ENCODE peak calls at places on chromosomes 16 and 17, in ten cellular contexts. W is CD4-positive, alpha-beta T cell; F is esophagus squamous epithelium; J is tibial artery; H is mammary epithelial cell; D is cardiac muscle cell; M is dorsolateral prefrontal cortex; I is heart left ventricle; S is caudate nucleus; Y is A549. K is an unnamed sample.

GRCh38 chr16:35181422-35182030 is 1722.1 kb downstream of the TP53TG3F start:
- DNase-seq in Y (no peak), I (no peak), J (no peak), D (no peak), M (no peak), H (no peak), S (no peak), W (no peak), F (no peak), K (no peak)

GRCh38 chr16:54936979-54937672 is 6.5 kb downstream of the IRX5 start:
- DNase-seq in S (no peak), M (no peak), H (peak; percentile 82), Y (peak; percentile 54), F (no peak), D (peak; percentile 48), I (peak; percentile 61), J (no peak), W (no peak), K (no peak)

GRCh38 chr17:75504347-75505151 is 10.8 kb downstream of the CASKIN2 start:
- DNase-seq in I (no peak), W (peak; percentile 28), M (no peak), D (no peak), S (no peak), J (no peak), Y (peak; percentile 61), F (no peak), H (peak; percentile 13), K (no peak)

GRCh38 chr16:1535391-1536291 is 2.2 kb downstream of the TMEM204 start:
- DNase-seq in D (no peak), J (no peak), S (no peak), W (peak; percentile 28), I (no peak), F (no peak), H (no peak), Y (no peak), M (no peak), K (no peak)

GRCh38 chr16:29824589-29825144 is 4.4 kb downstream of the MVP start:
- DNase-seq in Y (peak; percentile 67), S (no peak), M (no peak), I (no peak), W (no peak), D (peak; percentile 66), H (peak; percentile 48), J (no peak), F (no peak), K (no peak)

GRCh38 chr16:1256874-1257322 is 1.0 kb downstream of the TPSD1 start:
- DNase-seq in S (no peak), H (no peak), I (no peak), W (no peak), F (no peak), Y (no peak), M (no peak), J (no peak), D (no peak), K (no peak)

GRCh38 chr17:77388384-77389306 is 247.9 kb downstream of the SEC14L1 start:
- DNase-seq in M (no peak), Y (no peak), F (no peak), I (peak; percentile 58), J (no peak), S (no peak), H (no peak), D (no peak), W (no peak), K (no peak)

GRCh38 chr17:73934696-73935095 is 268.8 kb upstream of the RPL38 start:
- DNase-seq in M (no peak), Y (no peak), D (no peak), H (no peak), J (no peak), I (no peak), S (no peak), F (no peak), W (no peak), K (no peak)

GRCh38 chr17:9298776-9299295 is 276.8 kb downstream of the STX8 start:
- DNase-seq in J (no peak), Y (no peak), H (no peak), S (no peak), M (no peak), W (no peak), D (no peak), I (no peak), F (no peak), K (no peak)

GRCh38 chr17:39527220-39527813 is 66.0 kb downstream of the CDK12 start:
- DNase-seq in W (no peak), F (no peak), I (no peak), J (no peak), H (peak; percentile 12), S (no peak), D (peak; percentile 49), Y (peak; percentile 37), M (no peak), K (no peak)

GRCh38 chr16:56525154-56525720 is 5.4 kb upstream of the BBS2 start:
- DNase-seq in S (no peak), I (no peak), J (no peak), D (peak; percentile 50), W (no peak), Y (no peak), M (no peak), H (no peak), F (no peak), K (no peak)

GRCh38 chr17:43308999-43309398 is 75.2 kb upstream of the RNU2-1 start:
- DNase-seq in M (no peak), D (no peak), S (no peak), I (no peak), Y (no peak), J (no peak), W (no peak), H (no peak), F (no peak), K (no peak)

GRCh38 chr16:3020247-3020603 is at the start of gene TNFRSF12A:
- DNase-seq in I (peak; percentile 84), F (no peak), M (peak; percentile 66), H (peak; percentile 76), Y (peak; percentile 82), W (peak; percentile 53), D (peak; percentile 80), J (peak; percentile 70), S (no peak), K (no peak)

GRCh38 chr17:4635823-4636375 is 5.6 kb downstream of the ALOX15 start:
- DNase-seq in D (no peak), W (no peak), Y (no peak), J (no peak), I (no peak), S (no peak), M (no peak), H (no peak), F (no peak), K (no peak)

GRCh38 chr17:29840884-29841283 is 89.1 kb downstream of the SSH2 start:
- DNase-seq in H (peak; percentile 57), S (no peak), W (no peak), I (no peak), J (no peak), Y (no peak), F (no peak), D (no peak), M (no peak), K (no peak)

GRCh38 chr16:27224271-27224737 is 21.0 kb downstream of the KDM8 start:
- DNase-seq in S (no peak), J (no peak), I (no peak), D (no peak), Y (no peak), F (no peak), W (no peak), M (no peak), H (no peak), K (no peak)

GRCh38 chr17:57434361-57434760 is 178.0 kb downstream of the MSI2 start:
- DNase-seq in Y (no peak), I (no peak), D (no peak), F (no peak), H (no peak), S (no peak), M (no peak), W (no peak), J (no peak), K (no peak)

GRCh38 chr17:63494300-63494928 is 17.6 kb downstream of the ACE start:
- DNase-seq in M (no peak), D (no peak), Y (no peak), I (no peak), J (no peak), S (no peak), F (no peak), W (no peak), H (no peak), K (no peak)

DNA sequence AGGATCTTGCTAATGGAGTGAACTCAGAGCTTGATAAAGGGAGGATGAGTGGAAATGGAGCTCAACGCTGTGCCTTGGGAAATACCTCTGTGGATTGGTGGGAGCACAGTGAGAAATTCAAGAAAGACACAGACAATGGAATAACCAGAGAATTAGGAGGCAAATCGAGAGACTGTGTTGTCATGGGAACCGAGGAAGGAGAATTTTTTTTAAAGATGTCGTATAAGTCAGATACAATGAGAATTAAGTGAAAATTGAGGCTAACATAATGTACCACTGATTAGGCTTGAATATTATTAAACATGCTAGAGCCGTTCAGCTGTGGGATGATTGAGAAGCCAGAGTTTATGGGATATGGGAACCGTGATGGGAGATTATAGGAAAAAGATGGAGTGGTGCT is 134.2 kb downstream of the PRKCA start:
- DNase-seq in F (no peak), I (no peak), S (no peak), J (no peak), W (no peak), Y (no peak), H (no peak), M (no peak), D (no peak), K (no peak)
- H3K27ac ChIP-seq in F (no peak overlapping the region), I (no peak overlapping the region), S (no peak overlapping the region), J (no peak overlapping the region), W (no peak overlapping the region), Y (no peak overlapping the region), H (no peak overlapping the region), M (no peak overlapping the region), D (no peak overlapping the region), K (no peak overlapping the region)

GRCh38 chr17:37278247-37278894 is 97.4 kb upstream of the C17orf78 start:
- DNase-seq in H (no peak), J (no peak), M (no peak), F (no peak), S (no peak), D (no peak), I (no peak), Y (no peak), W (no peak), K (no peak)
- H3K27ac ChIP-seq in H (no peak overlapping the region), J (no peak overlapping the region), M (no peak overlapping the region), F (no peak overlapping the region), S (no peak overlapping the region), D (no peak overlapping the region), I (no peak overlapping the region), Y (no peak overlapping the region), W (no peak overlapping the region), K (no peak overlapping the region)

DNA sequence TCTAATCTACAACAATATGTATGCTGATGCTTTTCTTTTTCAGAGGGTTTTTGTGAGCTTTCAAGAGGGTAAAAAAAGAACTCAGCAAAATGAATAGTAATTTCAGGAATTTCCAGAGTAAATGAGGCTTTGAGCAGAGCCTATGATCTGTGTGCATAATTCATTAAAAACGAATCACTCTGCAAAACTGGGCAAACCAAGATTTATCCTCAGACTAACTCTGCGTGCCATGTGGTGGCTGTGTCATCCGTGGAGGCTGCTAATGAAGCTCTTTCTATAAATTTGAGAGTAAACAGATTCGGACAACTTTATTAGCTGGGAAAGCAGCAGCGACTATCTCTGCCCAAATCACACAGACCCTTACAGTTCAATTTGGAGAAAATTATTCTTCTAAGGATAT is 83.8 kb downstream of the FOXL1 start:
- DNase-seq in H (peak; percentile 21), Y (no peak), W (no peak), S (no peak), J (no peak), D (no peak), F (no peak), I (no peak), M (no peak), K (no peak)
- H3K27ac ChIP-seq in H (no peak overlapping the region), Y (peak overlapping the region; percentile 95), W (no peak overlapping the region), S (no peak overlapping the region), J (no peak overlapping the region), D (no peak overlapping the region), F (no peak overlapping the region), I (no peak overlapping the region), M (no peak overlapping the region), K (no peak overlapping the region)

GRCh38 chr16:88430185-88430523 is 22.9 kb upstream of the ZFPM1 start:
- DNase-seq in I (no peak), Y (no peak), H (no peak), W (peak; percentile 8), F (no peak), S (no peak), J (no peak), M (no peak), D (no peak), K (no peak)
- H3K27ac ChIP-seq in I (peak overlapping the region; percentile 50), Y (no peak overlapping the region), H (no peak overlapping the region), W (no peak overlapping the region), F (peak overlapping the region; percentile 53), S (peak overlapping the region; percentile 30), J (no peak overlapping the region), M (peak overlapping the region; percentile 61), D (no peak overlapping the region), K (peak overlapping the region; percentile 21)

K was measured in substantia nigra.